ENCODE peak calls at places on chromosome 16, in ten cellular contexts. I is ovary; M is fibroblast of lung; A is thoracic aorta; O is tibial nerve; Y is CD8-positive, alpha-beta T cell; W is esophagus squamous epithelium; E is PC-3; X is psoas muscle; K is spleen. B is an unnamed sample. For H3K36me3 and H3K4me1, the result is how much of the 10 kb centered on the place peaks cover.

GRCh38 chr16:77211880-77212735 is 12.9 kb downstream of the SYCE1L start:
- DNase-seq in I (peak), M (peak), A (no peak), O (no peak), Y (peak), W (no peak), E (peak), X (peak), K (peak), B (peak)

GRCh38 chr16:56910114-56910511 is 21.8 kb upstream of the HERPUD1 start:
- DNase-seq in I (no peak), M (no peak), A (no peak), O (no peak), Y (no peak), W (no peak), E (no peak), X (no peak), K (no peak), B (no peak)

GRCh38 chr16:67268136-67268579 is 11.2 kb upstream of the PLEKHG4 start:
- DNase-seq in I (peak), M (peak), A (no peak), O (no peak), Y (no peak), W (no peak), E (peak), X (peak), K (peak), B (peak)

GRCh38 chr16:63038563-63039131 is 1002.4 kb upstream of the CDH8 start:
- DNase-seq in I (no peak), M (no peak), A (no peak), O (no peak), Y (no peak), W (no peak), E (no peak), X (no peak), K (no peak), B (no peak)

GRCh38 chr16:63998-64913 is 8.2 kb downstream of the RHBDF1 start:
- DNase-seq in I (no peak), M (no peak), A (no peak), O (no peak), Y (no peak), W (no peak), E (no peak), X (peak), K (peak), B (peak)

GRCh38 chr16:51630051-51630450 is 479.0 kb upstream of the SALL1 start:
- DNase-seq in I (no peak), M (no peak), A (no peak), O (no peak), Y (no peak), W (no peak), E (no peak), X (no peak), K (no peak), B (no peak)

GRCh38 chr16:2477327-2477726 is 2.4 kb downstream of the TBC1D24 start:
- DNase-seq in I (no peak), M (no peak), A (no peak), O (no peak), Y (no peak), W (no peak), E (no peak), X (no peak), K (no peak), B (no peak)

GRCh38 chr16:48231675-48232214 is 12.4 kb upstream of the LONP2 start:
- DNase-seq in I (no peak), M (peak), A (no peak), O (no peak), Y (no peak), W (no peak), E (peak), X (no peak), K (no peak), B (no peak)

GRCh38 chr16:72938426-72939164 is 109.3 kb downstream of the ZFHX3 start:
- DNase-seq in I (peak), M (peak), A (peak), O (peak), Y (no peak), W (no peak), E (peak), X (peak), K (peak), B (peak)

GRCh38 chr16:63876096-63876495 is 1245.8 kb downstream of the CDH11 start:
- DNase-seq in I (no peak), M (peak), A (no peak), O (peak), Y (no peak), W (no peak), E (no peak), X (no peak), K (no peak), B (no peak)

GRCh38 chr16:27235938-27236245 is 32.6 kb downstream of the KDM8 start:
- DNase-seq in I (no peak), M (no peak), A (no peak), O (no peak), Y (no peak), W (no peak), E (no peak), X (no peak), K (peak), B (no peak)

GRCh38 chr16:67641779-67642708 is 2.9 kb upstream of the CARMIL2 start:
- DNase-seq in I (no peak), M (peak), A (no peak), O (no peak), Y (no peak), W (no peak), E (peak), X (peak), K (no peak), B (no peak)

GRCh38 chr16:20910781-20911321 is 10.3 kb downstream of the LYRM1 start:
- DNase-seq in I (no peak), M (peak), A (no peak), O (no peak), Y (no peak), W (no peak), E (peak), X (no peak), K (no peak), B (no peak)

GRCh38 chr16:54584121-54584520 is 297.5 kb upstream of the IRX3 start:
- DNase-seq in I (no peak), M (no peak), A (no peak), O (no peak), Y (no peak), W (no peak), E (no peak), X (no peak), K (no peak), B (no peak)

GRCh38 chr16:62038225-62038624 is 2.0 kb upstream of the CDH8 start:
- DNase-seq in I (no peak), M (no peak), A (no peak), O (no peak), Y (no peak), W (no peak), E (peak), X (no peak), K (no peak), B (no peak)

GRCh38 chr16:78183437-78183836 is 84.0 kb downstream of the WWOX start:
- DNase-seq in I (no peak), M (no peak), A (no peak), O (no peak), Y (no peak), W (no peak), E (no peak), X (no peak), K (no peak), B (no peak)

GRCh38 chr16:85083051-85083639 is 29.1 kb downstream of the CIBAR2 start:
- DNase-seq in I (no peak), M (no peak), A (no peak), O (no peak), Y (no peak), W (no peak), E (no peak), X (no peak), K (no peak), B (peak)

GRCh38 chr16:23773339-23773738 is 18.5 kb downstream of the CHP2 start:
- DNase-seq in I (no peak), M (no peak), A (no peak), O (no peak), Y (no peak), W (no peak), E (no peak), X (no peak), K (no peak), B (no peak)

GRCh38 chr16:47884131-47884725 is 271.6 kb downstream of the ABCC12 start:
- DNase-seq in I (no peak), M (no peak), A (no peak), O (no peak), Y (no peak), W (no peak), E (no peak), X (no peak), K (no peak), B (no peak)

GRCh38 chr16:87705780-87706277 is 60.0 kb downstream of the KLHDC4 start:
- DNase-seq in I (no peak), M (no peak), A (no peak), O (no peak), Y (no peak), W (no peak), E (no peak), X (no peak), K (no peak), B (peak)

GRCh38 chr16:17544785-17545184 is 74.0 kb upstream of the XYLT1 start:
- DNase-seq in I (no peak), M (no peak), A (no peak), O (peak), Y (peak), W (no peak), E (no peak), X (no peak), K (no peak), B (no peak)

GRCh38 chr16:80902306-80903154 is 98.1 kb upstream of the CDYL2 start:
- DNase-seq in I (no peak), M (no peak), A (no peak), O (no peak), Y (no peak), W (no peak), E (no peak), X (no peak), K (no peak), B (no peak)
- H3K36me3 ChIP-seq in I (under half), M (under half), A (under half), O (under half), Y (under half), W (under half), E (under half), X (under half), K (under half), B (under half)

GRCh38 chr16:75095204-75095621 is 21.4 kb downstream of the LDHD start:
- DNase-seq in I (no peak), M (no peak), A (no peak), O (no peak), Y (no peak), W (no peak), E (no peak), X (no peak), K (no peak), B (no peak)

GRCh38 chr16:75097191-75097761 is 19.3 kb downstream of the LDHD start:
- DNase-seq in I (no peak), M (no peak), A (no peak), O (no peak), Y (no peak), W (no peak), E (no peak), X (no peak), K (no peak), B (peak)

GRCh38 chr16:75093598-75094540 is 22.7 kb downstream of the LDHD start:
- DNase-seq in I (no peak), M (no peak), A (no peak), O (no peak), Y (no peak), W (no peak), E (no peak), X (no peak), K (no peak), B (peak)

GRCh38 chr16:75096730-75097129 is 19.9 kb downstream of the LDHD start:
- DNase-seq in I (no peak), M (no peak), A (no peak), O (no peak), Y (no peak), W (no peak), E (peak), X (no peak), K (no peak), B (no peak)

DNA sequence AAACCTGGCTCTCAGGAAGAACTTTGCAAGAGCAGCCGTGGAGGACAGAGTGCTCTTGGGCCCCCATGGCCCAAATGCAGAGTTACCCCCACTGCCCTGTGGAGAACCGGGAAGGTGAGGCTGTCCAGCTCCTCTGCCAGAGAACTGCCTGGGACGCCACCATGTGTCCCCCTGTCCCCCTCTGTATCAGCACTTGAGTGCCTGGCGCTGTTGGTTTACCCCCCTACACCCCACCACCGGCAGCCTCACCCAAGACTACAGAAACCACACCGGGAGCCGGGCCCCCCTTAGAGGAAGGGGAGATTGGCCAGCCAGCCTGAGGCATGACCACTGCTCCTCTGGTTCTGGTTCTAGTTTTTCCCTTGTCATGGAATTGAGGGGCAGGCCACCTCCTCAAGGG is 20.9 kb downstream of the LDHD start:
- DNase-seq in I (no peak), M (no peak), A (no peak), O (no peak), Y (no peak), W (no peak), E (no peak), X (no peak), K (no peak), B (no peak)
- H3K4me1 ChIP-seq in I (under half), M (under half), A (under half), O (under half), Y (under half), W (under half), E (under half), X (under half), K (under half), B (under half)

GRCh38 chr16:79767597-79768280 is 167.2 kb upstream of the MAF start:
- DNase-seq in I (peak), M (peak), A (no peak), O (peak), Y (no peak), W (no peak), E (no peak), X (peak), K (no peak), B (peak)
- H3K4me3 ChIP-seq in I (peak), M (peak), A (peak), O (peak), Y (no peak), W (peak), E (no peak), X (peak), K (no peak), B (peak)

DNA sequence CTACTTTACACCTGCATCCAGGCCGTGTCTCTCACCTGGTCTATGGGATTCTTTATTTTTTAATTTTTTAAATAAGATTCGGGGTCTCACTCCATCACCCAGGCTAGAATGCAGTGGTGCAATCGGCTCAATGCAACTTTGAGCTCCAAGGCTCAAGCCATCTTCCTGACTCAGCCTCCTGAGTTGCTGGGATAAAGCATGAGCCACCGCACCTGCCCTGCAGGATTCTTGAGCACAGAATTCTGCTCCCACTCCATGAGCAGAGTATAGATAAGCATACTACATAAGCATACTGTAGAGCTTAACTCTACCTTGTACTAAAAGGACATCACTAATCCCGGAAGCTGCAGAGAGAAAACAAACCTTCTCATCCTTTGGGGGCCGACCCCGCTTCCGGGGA is 15.5 kb downstream of the GLYR1 start:
- DNase-seq in I (no peak), M (no peak), A (no peak), O (no peak), Y (no peak), W (no peak), E (no peak), X (no peak), K (no peak), B (no peak)
- H3K36me3 ChIP-seq in I (under half), M (under half), A (half or more), O (under half), Y (under half), W (under half), E (under half), X (under half), K (half or more), B (half or more)

GRCh38 chr16:89669755-89670154 is 12.1 kb downstream of the SPATA33 start:
- DNase-seq in I (no peak), M (no peak), A (no peak), O (no peak), Y (no peak), W (no peak), E (no peak), X (no peak), K (no peak), B (no peak)

GRCh38 chr16:89672177-89672941 is 14.1 kb upstream of the CDK10 start:
- DNase-seq in I (no peak), M (no peak), A (no peak), O (no peak), Y (no peak), W (no peak), E (no peak), X (no peak), K (no peak), B (no peak)

GRCh38 chr16:89670496-89671431 is 13.1 kb downstream of the SPATA33 start:
- DNase-seq in I (no peak), M (peak), A (no peak), O (no peak), Y (no peak), W (no peak), E (no peak), X (no peak), K (no peak), B (no peak)

GRCh38 chr16:89667633-89668032 is 10.0 kb downstream of the SPATA33 start:
- DNase-seq in I (no peak), M (no peak), A (no peak), O (no peak), Y (no peak), W (no peak), E (no peak), X (no peak), K (no peak), B (no peak)

GRCh38 chr16:89668790-89669158 is 11.1 kb downstream of the SPATA33 start:
- DNase-seq in I (no peak), M (no peak), A (no peak), O (no peak), Y (no peak), W (no peak), E (no peak), X (no peak), K (no peak), B (no peak)
- H3K4me1 ChIP-seq in I (under half), M (under half), A (under half), O (under half), Y (under half), W (under half), E (under half), X (under half), K (under half), B (under half)

GRCh38 chr16:50151744-50152143 is 1.4 kb upstream of the TENT4B start:
- DNase-seq in I (peak), M (no peak), A (no peak), O (no peak), Y (no peak), W (no peak), E (no peak), X (no peak), K (peak), B (no peak)
- H3K4me3 ChIP-seq in I (no peak), M (peak), A (peak), O (no peak), Y (peak), W (no peak), E (peak), X (peak), K (no peak), B (no peak)

DNA sequence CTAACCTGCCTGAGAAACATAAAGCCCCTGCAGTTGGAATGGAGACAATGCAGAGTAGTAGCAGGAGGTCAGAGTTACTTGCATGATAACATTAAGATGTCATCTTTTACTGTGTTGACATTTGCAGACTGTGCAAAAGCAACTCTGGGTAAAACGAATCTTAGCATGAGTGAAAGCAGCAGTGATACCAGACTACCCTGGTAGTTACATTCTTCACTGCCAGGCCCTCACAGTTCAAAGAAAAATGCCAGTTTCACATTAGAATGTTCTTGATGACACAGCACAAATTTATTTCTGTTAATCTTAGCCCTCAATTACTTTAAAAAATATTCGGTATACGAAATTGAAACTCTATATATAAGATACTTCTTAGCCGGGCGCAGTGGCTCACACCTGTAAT is 12.2 kb downstream of the MPHOSPH6 start:
- DNase-seq in I (no peak), M (peak), A (no peak), O (no peak), Y (no peak), W (no peak), E (no peak), X (no peak), K (no peak), B (no peak)
- H3K36me3 ChIP-seq in I (under half), M (under half), A (under half), O (under half), Y (under half), W (under half), E (under half), X (under half), K (under half), B (under half)